ENCODE peak calls at places on chromosomes 16 and 17, in seven cellular contexts. One of them, this sample, is unnamed.
A peak's percentile ranks its signal among the peaks of the same experiment; 100 is the strongest.

GRCh38 chr16:53530046-53530445 is 27.0 kb upstream of the AKTIP start:
- DNase-seq in HL-60: no peak
- DNase-seq in GM12878: no peak
- DNase-seq in choroid plexus epithelial cell: no peak
- DNase-seq in AG10803: no peak
- DNase-seq in GM06990: no peak
- DNase-seq in tibial nerve: no peak
- DNase-seq in this sample: no peak

GRCh38 chr17:7262192-7263070 is at the start of gene CLDN7:
- DNase-seq in GM12878: no peak
- DNase-seq in choroid plexus epithelial cell: no peak
- DNase-seq in AG10803: no peak
- DNase-seq in GM06990: no peak
- DNase-seq in tibial nerve: no peak
- DNase-seq in HL-60: no peak
- DNase-seq in this sample: no peak

GRCh38 chr16:3035972-3036725 is 595 bp downstream of the BICDL2 start:
- DNase-seq in GM06990: no peak
- DNase-seq in tibial nerve: no peak
- DNase-seq in choroid plexus epithelial cell: no peak
- DNase-seq in HL-60: no peak
- DNase-seq in GM12878: no peak
- DNase-seq in AG10803: no peak
- DNase-seq in this sample: no peak

GRCh38 chr16:49405123-49405522 is 31.5 kb downstream of the C16orf78 start:
- DNase-seq in tibial nerve: no peak
- DNase-seq in HL-60: no peak
- DNase-seq in GM12878: no peak
- DNase-seq in choroid plexus epithelial cell: no peak
- DNase-seq in GM06990: no peak
- DNase-seq in AG10803: no peak
- DNase-seq in this sample: no peak

GRCh38 chr16:78402797-78403196 is 303.3 kb downstream of the WWOX start:
- DNase-seq in HL-60: no peak
- DNase-seq in AG10803: no peak
- DNase-seq in GM12878: no peak
- DNase-seq in choroid plexus epithelial cell: no peak
- DNase-seq in GM06990: no peak
- DNase-seq in tibial nerve: no peak
- DNase-seq in this sample: no peak

GRCh38 chr17:67216544-67217320 is 28.3 kb downstream of the HELZ start:
- DNase-seq in choroid plexus epithelial cell: no peak
- DNase-seq in AG10803: no peak
- DNase-seq in HL-60: no peak
- DNase-seq in tibial nerve: no peak
- DNase-seq in GM06990: no peak
- DNase-seq in GM12878: no peak
- DNase-seq in this sample: no peak

GRCh38 chr16:9901-10665 is 43.3 kb downstream of the POLR3K start:
- DNase-seq in GM06990: no peak
- DNase-seq in HL-60: no peak
- DNase-seq in choroid plexus epithelial cell: no peak
- DNase-seq in AG10803: no peak
- DNase-seq in GM12878: no peak
- DNase-seq in tibial nerve: no peak
- DNase-seq in this sample: no peak

GRCh38 chr16:46897471-46897870 is 13.3 kb downstream of the GPT2 start:
- DNase-seq in GM12878: no peak
- DNase-seq in choroid plexus epithelial cell: no peak
- DNase-seq in GM06990: no peak
- DNase-seq in tibial nerve: no peak
- DNase-seq in AG10803: no peak
- DNase-seq in HL-60: no peak
- DNase-seq in this sample: no peak

GRCh38 chr17:7997186-7997585 is 5.2 kb upstream of the GUCY2D start:
- DNase-seq in choroid plexus epithelial cell: peak; percentile 65
- DNase-seq in HL-60: peak; percentile 51
- DNase-seq in tibial nerve: no peak
- DNase-seq in GM12878: no peak
- DNase-seq in GM06990: no peak
- DNase-seq in AG10803: peak; percentile 22
- DNase-seq in this sample: no peak

GRCh38 chr16:17173134-17173729 is 297.5 kb downstream of the XYLT1 start:
- DNase-seq in GM12878: no peak
- DNase-seq in GM06990: no peak
- DNase-seq in AG10803: peak; percentile 85
- DNase-seq in choroid plexus epithelial cell: peak; percentile 1
- DNase-seq in tibial nerve: peak; percentile 18
- DNase-seq in HL-60: peak; percentile 97
- DNase-seq in this sample: no peak

GRCh38 chr16:69706256-69706974 is 19.9 kb downstream of the NQO1 start:
- DNase-seq in AG10803: peak; percentile 73
- DNase-seq in choroid plexus epithelial cell: peak; percentile 44
- DNase-seq in GM12878: no peak
- DNase-seq in GM06990: no peak
- DNase-seq in tibial nerve: no peak
- DNase-seq in HL-60: no peak
- DNase-seq in this sample: no peak

GRCh38 chr17:63954402-63955063 is 18.2 kb downstream of the SCN4A start:
- DNase-seq in HL-60: peak; percentile 41
- DNase-seq in GM12878: no peak
- DNase-seq in tibial nerve: no peak
- DNase-seq in choroid plexus epithelial cell: no peak
- DNase-seq in AG10803: no peak
- DNase-seq in GM06990: peak; percentile 72
- DNase-seq in this sample: no peak

GRCh38 chr17:2034806-2035548 is 5.0 kb downstream of the DPH1 start:
- DNase-seq in choroid plexus epithelial cell: no peak
- DNase-seq in GM12878: no peak
- DNase-seq in HL-60: no peak
- DNase-seq in GM06990: no peak
- DNase-seq in AG10803: peak; percentile 93
- DNase-seq in tibial nerve: no peak
- DNase-seq in this sample: no peak

GRCh38 chr17:50181155-50181554 is 15.3 kb downstream of the SGCA start:
- DNase-seq in GM06990: no peak
- DNase-seq in choroid plexus epithelial cell: no peak
- DNase-seq in tibial nerve: no peak
- DNase-seq in HL-60: no peak
- DNase-seq in AG10803: no peak
- DNase-seq in GM12878: no peak
- DNase-seq in this sample: no peak

GRCh38 chr17:41655611-41656111 is 31.3 kb upstream of the KRT17 start:
- DNase-seq in HL-60: no peak
- DNase-seq in tibial nerve: peak; percentile 29
- DNase-seq in AG10803: no peak
- DNase-seq in GM06990: no peak
- DNase-seq in choroid plexus epithelial cell: no peak
- DNase-seq in GM12878: no peak
- DNase-seq in this sample: no peak

GRCh38 chr16:29674188-29674587 is 4.8 kb upstream of the QPRT start:
- DNase-seq in AG10803: peak; percentile 30
- DNase-seq in HL-60: peak; percentile 89
- DNase-seq in GM12878: no peak
- DNase-seq in tibial nerve: no peak
- DNase-seq in choroid plexus epithelial cell: no peak
- DNase-seq in GM06990: no peak
- DNase-seq in this sample: no peak

GRCh38 chr16:29680180-29680598 is 1.2 kb downstream of the QPRT start:
- DNase-seq in AG10803: no peak
- DNase-seq in choroid plexus epithelial cell: no peak
- DNase-seq in HL-60: no peak
- DNase-seq in GM12878: no peak
- DNase-seq in tibial nerve: no peak
- DNase-seq in GM06990: no peak
- DNase-seq in this sample: no peak

GRCh38 chr16:29675811-29676643 is 3.0 kb upstream of the QPRT start:
- DNase-seq in GM12878: no peak
- DNase-seq in AG10803: peak; percentile 13
- DNase-seq in tibial nerve: no peak
- DNase-seq in GM06990: no peak
- DNase-seq in choroid plexus epithelial cell: peak; percentile 66
- DNase-seq in HL-60: peak; percentile 76
- DNase-seq in this sample: no peak

GRCh38 chr16:29676989-29677388 is 2.0 kb upstream of the QPRT start:
- DNase-seq in choroid plexus epithelial cell: no peak
- DNase-seq in GM06990: no peak
- DNase-seq in HL-60: no peak
- DNase-seq in AG10803: no peak
- DNase-seq in tibial nerve: no peak
- DNase-seq in GM12878: no peak
- DNase-seq in this sample: no peak

GRCh38 chr16:29678691-29679267 is at the start of gene QPRT:
- DNase-seq in GM12878: no peak
- DNase-seq in AG10803: peak; percentile 13
- DNase-seq in HL-60: peak; percentile 81
- DNase-seq in choroid plexus epithelial cell: peak; percentile 79
- DNase-seq in GM06990: peak; percentile 55
- DNase-seq in tibial nerve: no peak
- DNase-seq in this sample: no peak
- H3K4me3 ChIP-seq in GM12878: peak within 1 kb of the TSS; percentile 84
- H3K4me3 ChIP-seq in AG10803: peak within 1 kb of the TSS; percentile 22
- H3K4me3 ChIP-seq in HL-60: peak within 1 kb of the TSS; percentile 37
- H3K4me3 ChIP-seq in choroid plexus epithelial cell: peak within 1 kb of the TSS; percentile 69
- H3K4me3 ChIP-seq in GM06990: peak within 1 kb of the TSS; percentile 60
- H3K4me3 ChIP-seq in tibial nerve: peak within 1 kb of the TSS; percentile 42
- H3K4me3 ChIP-seq in this sample: no peak within 1 kb of the TSS

GRCh38 chr17:83162035-83162745 is 82.8 kb downstream of the METRNL start:
- DNase-seq in GM12878: no peak
- DNase-seq in choroid plexus epithelial cell: no peak
- DNase-seq in GM06990: no peak
- DNase-seq in tibial nerve: no peak
- DNase-seq in AG10803: no peak
- DNase-seq in HL-60: no peak
- DNase-seq in this sample: no peak

GRCh38 chr17:83159204-83160049 is 80.0 kb downstream of the METRNL start:
- DNase-seq in AG10803: no peak
- DNase-seq in HL-60: no peak
- DNase-seq in GM06990: no peak
- DNase-seq in tibial nerve: no peak
- DNase-seq in GM12878: no peak
- DNase-seq in choroid plexus epithelial cell: no peak
- DNase-seq in this sample: no peak

GRCh38 chr17:83161298-83162034 is 82.1 kb downstream of the METRNL start:
- DNase-seq in GM12878: no peak
- DNase-seq in HL-60: no peak
- DNase-seq in tibial nerve: no peak
- DNase-seq in GM06990: no peak
- DNase-seq in choroid plexus epithelial cell: no peak
- DNase-seq in AG10803: peak; percentile 91
- DNase-seq in this sample: no peak

GRCh38 chr17:83156408-83156807 is 77.0 kb downstream of the METRNL start:
- DNase-seq in choroid plexus epithelial cell: no peak
- DNase-seq in HL-60: no peak
- DNase-seq in AG10803: no peak
- DNase-seq in GM12878: no peak
- DNase-seq in tibial nerve: no peak
- DNase-seq in GM06990: no peak
- DNase-seq in this sample: no peak

GRCh38 chr17:83160443-83161297 is 81.3 kb downstream of the METRNL start:
- DNase-seq in GM06990: no peak
- DNase-seq in choroid plexus epithelial cell: no peak
- DNase-seq in AG10803: no peak
- DNase-seq in tibial nerve: no peak
- DNase-seq in HL-60: no peak
- DNase-seq in GM12878: no peak
- DNase-seq in this sample: no peak
- H3K4me3 ChIP-seq in GM06990: no peak overlapping the region
- H3K4me3 ChIP-seq in choroid plexus epithelial cell: no peak overlapping the region
- H3K4me3 ChIP-seq in AG10803: no peak overlapping the region
- H3K4me3 ChIP-seq in tibial nerve: no peak overlapping the region
- H3K4me3 ChIP-seq in HL-60: no peak overlapping the region
- H3K4me3 ChIP-seq in GM12878: no peak overlapping the region
- H3K4me3 ChIP-seq in this sample: no peak overlapping the region

DNA sequence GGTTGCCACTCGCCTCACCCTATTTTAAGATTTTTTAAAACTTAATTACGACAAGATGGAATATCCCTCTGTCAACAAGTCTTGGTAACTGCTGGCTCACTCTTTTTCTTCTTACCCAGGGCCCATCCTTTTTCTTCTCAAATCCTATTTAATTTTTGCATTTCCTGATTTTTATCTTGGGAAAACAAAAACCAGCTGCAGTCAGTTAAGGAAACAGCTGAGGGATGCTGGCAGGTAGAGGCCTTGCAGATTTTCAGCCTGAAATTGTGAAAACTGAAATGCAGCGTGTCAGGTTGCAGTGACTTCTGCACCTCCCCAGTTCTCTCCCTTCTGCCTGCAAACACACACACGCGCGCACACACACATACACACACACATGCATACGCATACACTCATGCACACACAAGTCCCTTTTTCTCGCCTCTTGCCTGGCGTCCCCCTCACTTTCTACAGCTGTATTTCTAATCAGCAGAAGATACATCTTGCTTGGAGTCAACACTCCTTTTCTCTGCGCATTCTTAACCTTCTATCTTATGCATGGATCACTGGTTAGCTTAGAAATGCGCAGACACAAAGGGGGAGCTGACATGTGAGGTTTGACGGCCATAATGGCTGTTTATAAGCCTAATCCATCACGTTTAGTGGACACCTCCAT is 391.9 kb upstream of the SALL1 start:
- DNase-seq in choroid plexus epithelial cell: no peak
- DNase-seq in AG10803: no peak
- DNase-seq in GM12878: no peak
- DNase-seq in tibial nerve: no peak
- DNase-seq in HL-60: no peak
- DNase-seq in GM06990: no peak
- DNase-seq in this sample: no peak
- H3K4me3 ChIP-seq in choroid plexus epithelial cell: no peak overlapping the region
- H3K4me3 ChIP-seq in AG10803: no peak overlapping the region
- H3K4me3 ChIP-seq in GM12878: no peak overlapping the region
- H3K4me3 ChIP-seq in tibial nerve: no peak overlapping the region
- H3K4me3 ChIP-seq in HL-60: no peak overlapping the region
- H3K4me3 ChIP-seq in GM06990: no peak overlapping the region
- H3K4me3 ChIP-seq in this sample: no peak overlapping the region

DNA sequence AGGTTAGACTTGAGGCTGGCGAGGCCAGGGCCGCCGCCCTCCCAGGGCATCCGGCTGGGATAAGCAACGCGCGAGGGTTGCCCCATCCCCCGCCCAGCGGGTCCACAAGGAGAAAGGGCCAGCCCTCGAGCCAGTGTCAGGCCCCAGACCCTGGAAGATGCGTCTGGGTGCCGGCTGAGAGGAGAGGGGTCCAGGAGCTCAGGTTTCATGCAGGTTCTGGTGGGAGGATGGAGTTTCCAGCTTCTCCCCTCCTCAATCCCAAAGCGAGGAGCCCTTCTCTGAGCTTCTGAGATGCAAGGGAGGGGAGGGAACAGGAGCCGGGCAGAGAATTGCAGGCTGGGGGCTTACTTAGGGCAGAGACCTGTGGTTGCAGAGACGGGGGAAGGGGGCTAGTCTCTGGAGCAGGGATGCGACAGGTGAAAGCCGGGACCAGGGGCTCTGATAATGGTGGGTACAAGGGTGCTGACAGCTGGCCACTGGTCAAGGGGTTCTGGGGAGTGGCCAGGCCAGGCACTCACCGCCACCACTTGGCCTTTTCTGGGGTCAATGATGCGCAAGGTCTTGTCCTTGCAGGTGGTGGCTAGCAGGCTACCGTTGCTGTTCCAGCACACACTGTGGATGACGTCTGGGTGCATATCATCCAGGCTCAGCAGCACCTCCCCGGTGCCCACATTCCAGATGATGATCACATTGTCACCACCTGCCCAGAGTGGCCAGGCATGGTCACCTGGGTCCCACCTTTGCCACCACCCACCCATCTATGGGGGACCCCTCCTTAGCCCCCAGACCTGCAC is 4.2 kb downstream of the CORO6 start:
- DNase-seq in GM12878: no peak
- DNase-seq in choroid plexus epithelial cell: no peak
- DNase-seq in HL-60: no peak
- DNase-seq in AG10803: no peak
- DNase-seq in GM06990: no peak
- DNase-seq in tibial nerve: no peak
- DNase-seq in this sample: no peak
- H3K4me3 ChIP-seq in GM12878: peak overlapping the region; percentile 67
- H3K4me3 ChIP-seq in choroid plexus epithelial cell: peak overlapping the region; percentile 49
- H3K4me3 ChIP-seq in HL-60: peak overlapping the region; percentile 18
- H3K4me3 ChIP-seq in AG10803: no peak overlapping the region
- H3K4me3 ChIP-seq in GM06990: no peak overlapping the region
- H3K4me3 ChIP-seq in tibial nerve: peak overlapping the region; percentile 53
- H3K4me3 ChIP-seq in this sample: peak overlapping the region; percentile 68